ENCODE peak calls at places on chromosomes 6 and 20, in four cellular contexts. Z is adipocyte; H is CD8-positive, alpha-beta memory T cell; W is heart left ventricle. D is an unnamed sample.
A peak's percentile ranks its signal among the peaks of the same experiment; 100 is the strongest.

GRCh38 chr6:154614101-154614500 is 103.6 kb upstream of the CNKSR3 start:
- DNase-seq in H (no peak), Z (peak; percentile 7), W (no peak), D (no peak)

GRCh38 chr6:46042355-46042999 is 26.8 kb upstream of the CLIC5 start:
- DNase-seq in W (peak; percentile 23), Z (peak; percentile 22), H (no peak), D (no peak)

GRCh38 chr20:31962741-31963140 is 5.2 kb upstream of the XKR7 start:
- DNase-seq in W (no peak), H (no peak), Z (no peak), D (no peak)

GRCh38 chr20:31722388-31723281 is at the start of gene BCL2L1:
- DNase-seq in H (peak; percentile 81), Z (peak; percentile 94), W (peak; percentile 91), D (peak; percentile 91)

GRCh38 chr20:4876731-4877130 is 124.6 kb downstream of the SLC23A2 start:
- DNase-seq in H (no peak), W (no peak), Z (no peak), D (no peak)

GRCh38 chr20:21665687-21666446 is 39.6 kb upstream of the PAX1 start:
- DNase-seq in Z (no peak), W (no peak), H (no peak), D (no peak)

GRCh38 chr6:106486236-106486635 is 125.7 kb downstream of the CRYBG1 start:
- DNase-seq in Z (no peak), H (no peak), W (no peak), D (no peak)

GRCh38 chr6:97085772-97086171 is 161.2 kb downstream of the KLHL32 start:
- DNase-seq in H (no peak), W (no peak), Z (peak; percentile 10), D (no peak)

GRCh38 chr6:41536884-41537347 is 9.3 kb upstream of the FOXP4 start:
- DNase-seq in H (no peak), W (no peak), Z (no peak), D (no peak)

GRCh38 chr6:11650711-11651110 is 113.2 kb downstream of the TMEM170B start:
- DNase-seq in H (no peak), Z (no peak), W (no peak), D (no peak)
- H3K4me3 ChIP-seq in H (no peak overlapping the region), Z (no peak overlapping the region), W (no peak overlapping the region), D (no peak overlapping the region)

DNA sequence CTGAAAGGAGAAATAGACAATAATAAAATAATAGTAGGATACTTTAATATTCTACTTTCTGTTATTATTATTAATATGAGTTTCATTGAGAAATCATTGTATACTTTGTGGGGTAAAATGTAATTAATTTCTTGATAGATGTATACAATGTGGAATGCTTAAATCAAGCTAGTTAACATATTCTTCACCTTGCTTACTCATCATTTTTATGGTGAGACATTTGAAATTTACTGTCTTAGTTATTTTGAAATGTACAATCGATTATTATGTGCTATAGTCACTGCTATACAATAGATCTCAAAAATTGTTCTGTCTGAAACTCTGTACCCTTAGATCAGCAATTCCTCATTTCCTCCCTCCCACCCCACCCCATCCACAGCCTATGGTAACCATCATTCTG is 720.3 kb downstream of the RNF144B start:
- DNase-seq in Z (no peak), H (no peak), W (no peak), D (no peak)
- H3K9me3 ChIP-seq in Z (peaks cover 19% of the 10 kb centered on the region), H (no peaks in the 10 kb centered on the region), W (no peaks in the 10 kb centered on the region), D (no peaks in the 10 kb centered on the region)

GRCh38 chr6:25726122-25726911 is 28.2 kb upstream of the SLC17A4 start:
- DNase-seq in W (no peak), H (no peak), Z (no peak), D (no peak)
- H3K4me3 ChIP-seq in W (no peak overlapping the region), H (no peak overlapping the region), Z (no peak overlapping the region), D (no peak overlapping the region)

GRCh38 chr20:53445276-53445675 is 148.4 kb downstream of the ZNF217 start:
- DNase-seq in Z (no peak), W (no peak), H (no peak), D (no peak)

GRCh38 chr20:53448426-53448825 is 145.2 kb downstream of the ZNF217 start:
- DNase-seq in W (no peak), Z (no peak), H (no peak), D (no peak)

GRCh38 chr20:53444386-53444785 is 149.3 kb downstream of the ZNF217 start:
- DNase-seq in Z (no peak), W (no peak), H (no peak), D (no peak)

GRCh38 chr20:53448875-53449274 is 144.8 kb downstream of the ZNF217 start:
- DNase-seq in H (no peak), Z (no peak), W (no peak), D (no peak)

GRCh38 chr20:53447271-53447670 is 146.4 kb downstream of the ZNF217 start:
- DNase-seq in H (no peak), W (no peak), Z (no peak), D (no peak)
- H3K9me3 ChIP-seq in H (no peaks in the 10 kb centered on the region), W (peaks cover 29% of the 10 kb centered on the region), Z (peaks cover 20% of the 10 kb centered on the region), D (peaks cover 10% of the 10 kb centered on the region)

GRCh38 chr20:64237316-64237715 is 18.2 kb upstream of the PCMTD2 start:
- DNase-seq in W (no peak), H (no peak), Z (no peak), D (no peak)
- H3K4me3 ChIP-seq in W (no peak overlapping the region), H (no peak overlapping the region), Z (no peak overlapping the region), D (no peak overlapping the region)